ENCODE peak calls at places on chromosomes 13 and 19, in eight cellular contexts. T is astrocyte of the spinal cord; L is nephron progenitor cell; Y is stimulated activated CD4-positive, alpha-beta T cell treated with anti-CD3 and anti-CD28 coated beads, Interleukin-4, amount 100 ng/mL, for 48 hours; E is heart left ventricle; O is RWPE2; V is RWPE1; X is OCI-M1. P is an unnamed sample.

GRCh38 chr13:58933475-58933874 is 1230.3 kb downstream of the DIAPH3 start:
- DNase-seq in Y (no peak), X (no peak), L (no peak), E (no peak), T (no peak), V (no peak), O (no peak), P (no peak)

GRCh38 chr13:90485441-90485840 is 862.0 kb upstream of the MIR17HG start:
- DNase-seq in E (no peak), Y (no peak), T (peak), X (no peak), L (no peak), O (no peak), V (peak), P (no peak)

GRCh38 chr19:44653343-44653742 is 9.6 kb downstream of the PVR start:
- DNase-seq in T (no peak), E (no peak), L (no peak), O (no peak), X (no peak), V (no peak), Y (no peak), P (no peak)

GRCh38 chr19:18967358-18968146 is 26.5 kb upstream of the HOMER3 start:
- DNase-seq in X (no peak), T (peak), E (peak), L (peak), V (peak), O (no peak), Y (no peak), P (no peak)

GRCh38 chr19:17337675-17338439 is 504 bp downstream of the GTPBP3 start:
- DNase-seq in X (peak), Y (no peak), O (peak), T (no peak), V (peak), L (peak), E (no peak), P (peak)

GRCh38 chr19:48724796-48725753 is 5.5 kb upstream of the MAMSTR start:
- DNase-seq in E (no peak), T (peak), L (no peak), Y (no peak), X (peak), O (no peak), V (peak), P (peak)

GRCh38 chr13:50222569-50223332 is 207.5 kb downstream of the KCNRG start:
- DNase-seq in O (no peak), T (peak), Y (no peak), V (peak), L (no peak), E (peak), X (peak), P (no peak)

GRCh38 chr13:100440756-100441421 is 147.7 kb downstream of the GGACT start:
- DNase-seq in V (no peak), X (no peak), L (no peak), E (no peak), Y (no peak), T (peak), O (no peak), P (no peak)

GRCh38 chr19:33405491-33406461 is 32.3 kb downstream of the CEBPG start:
- DNase-seq in V (no peak), O (peak), X (no peak), Y (no peak), T (no peak), L (no peak), E (peak), P (no peak)

GRCh38 chr19:4431808-4432674 is 25.6 kb downstream of the UBXN6 start:
- DNase-seq in T (no peak), E (peak), Y (no peak), V (no peak), O (no peak), L (no peak), X (no peak), P (no peak)

GRCh38 chr13:77876176-77876575 is 42.5 kb downstream of the EDNRB start:
- DNase-seq in T (no peak), Y (no peak), V (no peak), E (no peak), X (no peak), O (no peak), L (no peak), P (no peak)

P was measured in K562.